ENCODE peak calls at places on chromosomes 13 and 19, in five cellular contexts. L is stomach; C is CD8-positive, alpha-beta memory T cell; R is CD4-positive, CD25-positive, alpha-beta regulatory T cell; G is neural progenitor cell. U is an unnamed sample.

GRCh38 chr19:12656899-12657571 is 9.5 kb downstream of the MAN2B1 start:
- DNase-seq in L (no peak), C (no peak), R (no peak), G (no peak), U (peak)

GRCh38 chr19:44777715-44778347 is at the start of gene CBLC:
- DNase-seq in L (peak), C (no peak), R (no peak), G (peak), U (no peak)

GRCh38 chr19:41696402-41697197 is 8.5 kb upstream of the CEACAM7 start:
- DNase-seq in L (peak), C (no peak), R (peak), G (no peak), U (no peak)

GRCh38 chr19:49387936-49388372 is at the start of gene KASH5:
- DNase-seq in L (peak), C (peak), R (peak), G (no peak), U (peak)

GRCh38 chr19:52935434-52935833 is 12.2 kb upstream of the ZNF888 start:
- DNase-seq in L (peak), C (no peak), R (no peak), G (no peak), U (no peak)

GRCh38 chr19:48452255-48452654 is 3.1 kb upstream of the KCNJ14 start:
- DNase-seq in L (peak), C (no peak), R (no peak), G (no peak), U (no peak)

GRCh38 chr13:28494537-28494860 is 429 bp downstream of the FLT1 start:
- DNase-seq in L (no peak), C (no peak), R (no peak), G (peak), U (no peak)

GRCh38 chr19:50556236-50557008 is 11.8 kb downstream of the LRRC4B start:
- DNase-seq in L (peak), C (peak), R (peak), G (peak), U (peak)

GRCh38 chr13:31978021-31978420 is 53.6 kb upstream of the FRY start:
- DNase-seq in L (no peak), C (no peak), R (no peak), G (no peak), U (no peak)

GRCh38 chr19:15210323-15210774 is 9.6 kb upstream of the NOTCH3 start:
- DNase-seq in L (no peak), C (no peak), R (no peak), G (no peak), U (no peak)

GRCh38 chr13:111399776-111400505 is 79.5 kb downstream of the TEX29 start:
- DNase-seq in L (peak), C (no peak), R (no peak), G (no peak), U (no peak)

GRCh38 chr13:45331123-45331619 is 9.8 kb downstream of the TPT1 start:
- DNase-seq in L (no peak), C (no peak), R (no peak), G (no peak), U (no peak)

GRCh38 chr13:35697281-35697680 is 220.8 kb upstream of the MAB21L1 start:
- DNase-seq in L (no peak), C (no peak), R (no peak), G (no peak), U (no peak)

GRCh38 chr13:22278336-22278929 is 607.6 kb downstream of the FGF9 start:
- DNase-seq in L (peak), C (peak), R (peak), G (peak), U (peak)

GRCh38 chr19:10474962-10475451 is 28.1 kb downstream of the KEAP1 start:
- DNase-seq in L (no peak), C (no peak), R (no peak), G (no peak), U (no peak)

GRCh38 chr19:35248310-35249145 is at the start of gene LSR:
- DNase-seq in L (peak), C (peak), R (peak), G (peak), U (peak)

GRCh38 chr19:13974073-13974472 is 21.8 kb downstream of the DCAF15 start:
- DNase-seq in L (peak), C (no peak), R (peak), G (peak), U (peak)

GRCh38 chr13:87667686-87668085 is 3.5 kb upstream of the SLITRK5 start:
- DNase-seq in L (no peak), C (no peak), R (no peak), G (no peak), U (no peak)

GRCh38 chr19:39032164-39032918 is at the start of gene FBXO27:
- DNase-seq in L (no peak), C (no peak), R (peak), G (peak), U (no peak)

GRCh38 chr19:38993271-38993670 is 17.7 kb upstream of the FBXO17 start:
- DNase-seq in L (no peak), C (no peak), R (no peak), G (no peak), U (no peak)

GRCh38 chr13:42656136-42656535 is 82.2 kb downstream of the TNFSF11 start:
- DNase-seq in L (no peak), C (no peak), R (no peak), G (peak), U (no peak)

GRCh38 chr13:51221674-51222509 is at the start of gene FAM124A:
- DNase-seq in L (peak), C (no peak), R (peak), G (peak), U (peak)

GRCh38 chr13:34654203-34654602 is 287.9 kb upstream of the NBEA start:
- DNase-seq in L (no peak), C (no peak), R (no peak), G (no peak), U (no peak)

GRCh38 chr13:111317571-111318360 is 2.7 kb upstream of the TEX29 start:
- DNase-seq in L (no peak), C (no peak), R (no peak), G (no peak), U (no peak)

GRCh38 chr19:7904074-7905020 is 670 bp downstream of the MAP2K7 start:
- DNase-seq in L (no peak), C (peak), R (peak), G (peak), U (peak)

GRCh38 chr13:20814224-20814910 is 40.6 kb upstream of the EEF1AKMT1 start:
- DNase-seq in L (peak), C (no peak), R (no peak), G (no peak), U (no peak)

GRCh38 chr19:49613374-49613773 is 22.4 kb downstream of the PRR12 start:
- DNase-seq in L (no peak), C (no peak), R (no peak), G (no peak), U (no peak)

GRCh38 chr13:110770678-110771077 is 57.2 kb downstream of the ING1 start:
- DNase-seq in L (no peak), C (no peak), R (no peak), G (no peak), U (no peak)

GRCh38 chr19:40690050-40690698 is at the start of gene NUMBL:
- DNase-seq in L (no peak), C (no peak), R (no peak), G (no peak), U (no peak)

GRCh38 chr19:48772503-48772953 is 17.2 kb downstream of the FGF21 start:
- DNase-seq in L (peak), C (no peak), R (no peak), G (no peak), U (no peak)

GRCh38 chr19:36577271-36577996 is 4.3 kb upstream of the ZNF529 start:
- DNase-seq in L (no peak), C (no peak), R (no peak), G (no peak), U (no peak)

GRCh38 chr19:36572593-36573019 is 486 bp downstream of the ZNF529 start:
- DNase-seq in L (no peak), C (no peak), R (no peak), G (no peak), U (no peak)

GRCh38 chr19:36573948-36574726 is 1.0 kb upstream of the ZNF529 start:
- DNase-seq in L (peak), C (no peak), R (no peak), G (no peak), U (no peak)

GRCh38 chr19:36574762-36575161 is 1.7 kb upstream of the ZNF529 start:
- DNase-seq in L (no peak), C (no peak), R (no peak), G (no peak), U (no peak)

GRCh38 chr19:36573020-36573947 is at the start of gene ZNF529:
- DNase-seq in L (peak), C (peak), R (peak), G (peak), U (peak)
- H3K4me3 ChIP-seq in L (peak), C (peak), R (peak), G (peak), U (peak)

DNA sequence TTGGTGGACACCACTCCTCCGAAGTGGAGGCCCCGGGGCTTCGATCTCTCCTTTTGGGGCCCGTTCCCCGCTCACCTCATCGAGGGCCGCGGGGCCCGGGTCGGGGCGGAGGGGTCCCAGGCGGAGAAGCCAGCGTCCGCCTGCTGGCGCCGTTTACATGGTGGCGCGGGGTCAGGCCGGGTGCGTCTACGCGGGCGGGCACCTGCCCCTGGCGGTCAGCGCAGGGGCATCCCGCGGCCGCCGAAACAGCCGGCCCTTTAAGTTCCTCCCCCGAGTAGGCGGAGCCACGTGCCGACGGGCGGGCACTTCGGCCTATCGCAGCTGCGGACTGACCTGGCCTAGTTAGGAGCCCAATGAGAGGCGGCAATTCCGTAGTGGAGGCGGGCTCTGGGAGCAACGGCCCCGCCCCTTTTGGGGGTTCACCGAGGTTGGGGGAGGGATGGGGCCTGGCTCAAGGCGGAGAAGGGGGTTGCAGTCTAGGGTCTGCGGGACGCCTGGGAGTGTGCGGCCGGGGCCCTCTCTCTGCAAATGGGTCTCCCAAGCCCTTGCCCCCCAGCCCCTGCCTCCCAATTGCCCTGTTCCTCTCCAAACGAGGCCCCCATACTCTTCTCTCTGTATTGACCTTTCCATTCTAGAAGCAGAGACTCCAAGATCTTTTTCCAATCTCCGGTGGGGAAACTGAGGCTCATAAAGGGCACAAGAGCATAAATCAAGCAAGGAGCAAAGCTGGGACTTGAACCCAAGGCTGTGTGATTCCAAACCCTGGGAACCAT is at the start of gene ABHD8:
- DNase-seq in L (peak), C (peak), R (peak), G (peak), U (peak)
- H3K4me3 ChIP-seq in L (peak), C (peak), R (peak), G (peak), U (peak)

GRCh38 chr19:1854032-1854541 is 5.8 kb upstream of the REXO1 start:
- DNase-seq in L (no peak), C (no peak), R (no peak), G (no peak), U (no peak)

GRCh38 chr19:1855828-1856255 is 7.5 kb downstream of the KLF16 start:
- DNase-seq in L (no peak), C (no peak), R (peak), G (no peak), U (peak)

GRCh38 chr19:1853295-1854031 is 5.2 kb upstream of the REXO1 start:
- DNase-seq in L (peak), C (peak), R (peak), G (peak), U (peak)

GRCh38 chr19:1855040-1855827 is 7.0 kb upstream of the REXO1 start:
- DNase-seq in L (peak), C (peak), R (peak), G (peak), U (peak)

GRCh38 chr19:1854542-1855039 is 6.3 kb upstream of the REXO1 start:
- DNase-seq in L (no peak), C (no peak), R (no peak), G (peak), U (no peak)
- H3K4me3 ChIP-seq in L (no peak), C (peak), R (no peak), G (peak), U (peak)

GRCh38 chr19:30557927-30558557 is 185.9 kb downstream of the ZNF536 start:
- DNase-seq in L (no peak), C (no peak), R (no peak), G (no peak), U (no peak)
- H3K4me3 ChIP-seq in L (no peak), C (no peak), R (no peak), G (no peak), U (no peak)

DNA sequence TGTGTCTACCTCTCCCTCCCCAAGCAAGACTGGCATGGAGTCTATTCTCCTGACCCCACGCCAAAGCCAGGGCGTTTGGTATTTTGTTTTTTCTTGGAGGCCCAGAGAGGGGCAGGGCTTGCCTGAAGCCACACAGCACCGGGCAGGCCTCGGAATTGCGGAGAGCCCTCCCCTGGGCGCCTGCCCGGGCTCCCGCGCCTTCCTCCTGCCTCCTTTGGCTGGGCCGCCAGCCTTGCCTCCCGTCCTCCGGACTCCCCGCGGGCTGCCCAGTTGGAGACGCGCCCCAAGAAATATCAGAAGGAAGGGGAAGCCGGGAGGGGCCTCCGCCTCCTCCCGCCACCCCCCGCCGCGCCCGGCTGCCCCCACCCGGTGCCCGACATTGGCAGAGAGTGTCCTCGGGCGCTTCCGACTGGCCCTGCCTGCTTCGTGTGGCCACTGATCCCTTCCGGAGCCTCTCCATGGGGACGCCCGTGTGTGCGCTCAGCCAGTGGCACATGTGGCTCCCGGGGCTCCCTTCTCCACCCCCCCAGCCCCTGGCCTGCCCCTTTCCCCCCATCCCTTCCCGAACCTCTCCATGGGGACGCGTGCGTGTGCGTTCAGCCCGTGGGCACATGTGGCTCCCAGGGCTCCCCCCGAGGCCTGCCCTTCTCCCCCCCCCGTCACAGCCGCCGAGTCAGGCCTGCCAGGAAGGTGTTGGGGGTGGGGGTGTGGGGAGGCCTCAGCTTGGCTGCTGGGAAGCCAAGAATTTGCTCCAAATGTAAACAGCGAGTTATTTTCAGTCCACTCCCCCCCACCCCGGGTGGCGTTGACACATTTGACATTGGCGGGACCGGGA is 37.3 kb downstream of the NFIC start:
- DNase-seq in L (peak), C (no peak), R (no peak), G (no peak), U (no peak)
- H3K4me3 ChIP-seq in L (peak), C (no peak), R (no peak), G (no peak), U (no peak)

GRCh38 chr19:3224346-3225325 is at the start of gene CELF5:
- DNase-seq in L (peak), C (peak), R (peak), G (peak), U (peak)
- H3K4me3 ChIP-seq in L (peak), C (no peak), R (no peak), G (peak), U (peak)

GRCh38 chr13:75153834-75154233 is 328.1 kb downstream of the TBC1D4 start:
- DNase-seq in L (no peak), C (no peak), R (no peak), G (no peak), U (no peak)

GRCh38 chr13:75151081-75151643 is 330.8 kb downstream of the TBC1D4 start:
- DNase-seq in L (no peak), C (no peak), R (no peak), G (no peak), U (no peak)

GRCh38 chr13:75149781-75150180 is 332.2 kb downstream of the TBC1D4 start:
- DNase-seq in L (no peak), C (no peak), R (no peak), G (no peak), U (no peak)

DNA sequence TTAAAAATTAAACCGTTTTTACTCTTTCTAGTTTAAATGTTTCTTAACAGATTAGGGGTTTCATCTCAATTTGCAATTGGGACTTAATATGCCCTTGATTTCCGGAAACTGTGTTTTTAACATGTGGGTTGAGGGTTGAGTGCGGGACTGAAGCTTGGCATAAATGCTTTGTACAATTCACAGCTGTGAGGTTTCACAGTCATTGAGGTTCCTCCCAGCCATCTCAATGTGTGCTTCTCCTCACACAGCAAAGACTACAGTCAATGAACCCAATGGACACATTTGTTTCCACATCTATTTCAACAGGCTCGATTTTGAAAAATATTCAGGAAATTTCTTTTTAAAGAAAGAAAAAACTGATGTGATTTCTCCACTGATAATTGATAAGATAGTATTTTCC is 328.6 kb downstream of the TBC1D4 start:
- DNase-seq in L (no peak), C (no peak), R (no peak), G (no peak), U (no peak)
- H3K4me3 ChIP-seq in L (no peak), C (no peak), R (no peak), G (no peak), U (no peak)

GRCh38 chr19:18415177-18415867 is 3.9 kb upstream of the SSBP4 start:
- DNase-seq in L (no peak), C (peak), R (no peak), G (no peak), U (no peak)
- H3K4me3 ChIP-seq in L (peak), C (no peak), R (no peak), G (no peak), U (no peak)

GRCh38 chr19:6067975-6068374 is 42.3 kb downstream of the RFX2 start:
- DNase-seq in L (no peak), C (no peak), R (no peak), G (no peak), U (no peak)

GRCh38 chr19:6066661-6067646 is 43.3 kb downstream of the RFX2 start:
- DNase-seq in L (peak), C (no peak), R (no peak), G (peak), U (no peak)

GRCh38 chr19:6064703-6065073 is 45.6 kb downstream of the RFX2 start:
- DNase-seq in L (no peak), C (no peak), R (no peak), G (no peak), U (no peak)

GRCh38 chr19:6064016-6064702 is 46.1 kb downstream of the RFX2 start:
- DNase-seq in L (no peak), C (no peak), R (no peak), G (no peak), U (no peak)

GRCh38 chr19:6065685-6066365 is 44.5 kb downstream of the RFX2 start:
- DNase-seq in L (no peak), C (peak), R (peak), G (no peak), U (no peak)
- H3K4me3 ChIP-seq in L (no peak), C (no peak), R (no peak), G (no peak), U (no peak)

DNA sequence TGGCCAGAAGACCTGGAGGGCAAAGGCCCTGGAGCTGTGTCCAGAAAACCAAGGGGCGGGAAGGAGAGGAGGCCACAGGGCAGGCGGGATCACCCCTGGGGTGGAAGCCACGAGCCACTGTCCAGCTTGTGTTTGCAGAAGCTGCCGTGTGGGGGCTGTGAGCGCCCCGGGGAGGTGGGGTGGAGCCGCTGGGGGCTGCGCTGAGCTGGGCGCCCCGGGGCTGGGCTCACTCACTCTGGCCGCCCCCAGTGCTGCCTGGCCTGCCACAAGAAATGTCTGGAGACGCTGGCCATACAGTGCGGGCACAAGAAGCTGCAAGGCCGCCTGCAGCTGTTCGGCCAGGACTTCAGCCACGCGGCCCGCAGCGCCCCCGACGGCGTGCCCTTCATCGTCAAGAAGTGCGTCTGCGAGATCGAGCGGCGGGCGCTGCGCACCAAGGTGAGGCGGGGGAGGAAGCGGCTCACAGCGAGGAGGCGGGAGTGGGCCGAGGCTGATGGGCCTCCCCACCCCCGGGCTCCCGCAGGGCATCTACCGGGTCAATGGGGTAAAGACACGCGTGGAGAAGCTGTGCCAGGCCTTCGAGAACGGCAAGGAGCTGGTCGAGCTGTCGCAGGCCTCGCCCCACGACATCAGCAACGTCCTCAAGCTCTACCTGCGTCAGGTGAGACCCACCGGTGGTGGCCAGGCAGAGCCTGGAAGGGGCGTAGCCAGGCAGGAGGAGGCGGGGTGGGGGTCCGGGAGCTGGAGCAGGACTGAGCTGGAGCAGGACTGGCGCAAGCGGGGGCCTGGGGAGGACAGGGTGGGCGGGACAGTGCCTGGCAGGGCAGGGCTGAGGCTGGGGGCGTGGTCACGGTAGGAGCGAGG is 13.6 kb downstream of the POLR2E start:
- DNase-seq in L (no peak), C (peak), R (no peak), G (peak), U (no peak)
- H3K4me3 ChIP-seq in L (no peak), C (no peak), R (no peak), G (peak), U (no peak)

U was measured in OCI-LY7.